ENCODE peak calls at places on chromosome X, in seven cellular contexts. V, D, S, Z, H, A and W are unnamed samples.

GRCh38 chrX:49876750-49877149 is 2.5 kb upstream of the USP27X start:
- DNase-seq in V (no peak), D (no peak), S (no peak), Z (no peak), H (no peak), A (peak; percentile 16), W (peak; percentile 22)

GRCh38 chrX:13658602-13659001 is 5.7 kb downstream of the TCEANC start:
- DNase-seq in V (no peak), D (no peak), S (no peak), Z (no peak), H (peak; percentile 28), A (peak; percentile 51), W (no peak)

GRCh38 chrX:40912166-40912565 is 173.1 kb upstream of the USP9X start:
- DNase-seq in V (no peak), D (no peak), S (no peak), Z (no peak), H (no peak), A (no peak), W (no peak)

GRCh38 chrX:130803537-130803936 is 99.5 kb downstream of the ENOX2 start:
- DNase-seq in V (no peak), D (no peak), S (no peak), Z (no peak), H (no peak), A (no peak), W (no peak)

GRCh38 chrX:17689971-17690409 is 47.3 kb upstream of the SCML1 start:
- DNase-seq in V (no peak), D (peak; percentile 63), S (no peak), Z (peak; percentile 34), H (no peak), A (peak; percentile 49), W (peak; percentile 74)

GRCh38 chrX:39439910-39440733 is 638.9 kb downstream of the MID1IP1 start:
- DNase-seq in V (no peak), D (no peak), S (no peak), Z (no peak), H (no peak), A (no peak), W (no peak)

GRCh38 chrX:69556094-69557011 is 52.2 kb downstream of the NALF2 start:
- DNase-seq in V (no peak), D (no peak), S (no peak), Z (peak; percentile 19), H (no peak), A (peak; percentile 3), W (peak; percentile 18)

GRCh38 chrX:19152762-19153161 is 30.5 kb upstream of the ADGRG2 start:
- DNase-seq in V (no peak), D (no peak), S (no peak), Z (no peak), H (no peak), A (peak; percentile 64), W (no peak)

GRCh38 chrX:154327026-154327820 is 31.6 kb downstream of the TKTL1 start:
- DNase-seq in V (no peak), D (no peak), S (no peak), Z (no peak), H (no peak), A (no peak), W (no peak)

GRCh38 chrX:13646154-13646549 is 6.8 kb upstream of the TCEANC start:
- DNase-seq in V (peak; percentile 47), D (peak; percentile 67), S (peak; percentile 52), Z (peak; percentile 35), H (no peak), A (peak; percentile 53), W (peak; percentile 77)

GRCh38 chrX:55715847-55716246 is 1.7 kb upstream of the RRAGB start:
- DNase-seq in V (no peak), D (no peak), S (no peak), Z (no peak), H (no peak), A (no peak), W (no peak)

GRCh38 chrX:118026631-118027030 is 90.0 kb downstream of the KLHL13 start:
- DNase-seq in V (no peak), D (no peak), S (no peak), Z (no peak), H (no peak), A (no peak), W (no peak)

GRCh38 chrX:150680974-150681373 is 12.2 kb upstream of the MTMR1 start:
- DNase-seq in V (no peak), D (no peak), S (no peak), Z (no peak), H (no peak), A (peak; percentile 37), W (peak; percentile 43)

GRCh38 chrX:50747471-50747900 is 66.5 kb downstream of the SHROOM4 start:
- DNase-seq in V (no peak), D (no peak), S (no peak), Z (no peak), H (no peak), A (peak; percentile 8), W (no peak)

GRCh38 chrX:49951524-49952193 is 29.3 kb downstream of the CLCN5 start:
- DNase-seq in V (no peak), D (no peak), S (no peak), Z (no peak), H (no peak), A (no peak), W (no peak)

GRCh38 chrX:115311139-115311538 is 21.6 kb downstream of the LUZP4 start:
- DNase-seq in V (no peak), D (no peak), S (no peak), Z (no peak), H (no peak), A (no peak), W (no peak)

GRCh38 chrX:154374361-154375155 is at the start of gene FLNA:
- DNase-seq in V (no peak), D (peak; percentile 88), S (no peak), Z (no peak), H (no peak), A (no peak), W (peak; percentile 24)

GRCh38 chrX:137353404-137353803 is 212.5 kb upstream of the ZIC3 start:
- DNase-seq in V (no peak), D (no peak), S (no peak), Z (no peak), H (no peak), A (no peak), W (no peak)

GRCh38 chrX:44735498-44735897 is 108.3 kb upstream of the DUSP21 start:
- DNase-seq in V (no peak), D (no peak), S (no peak), Z (no peak), H (no peak), A (no peak), W (no peak)

GRCh38 chrX:120406638-120407037 is 44.7 kb downstream of the ATP1B4 start:
- DNase-seq in V (no peak), D (no peak), S (no peak), Z (no peak), H (no peak), A (peak; percentile 16), W (no peak)

GRCh38 chrX:106284431-106285025 is 116.4 kb downstream of the PWWP3B start:
- DNase-seq in V (no peak), D (no peak), S (no peak), Z (no peak), H (no peak), A (peak; percentile 40), W (no peak)

GRCh38 chrX:45851434-45851991 is 650.8 kb upstream of the DIPK2B start:
- DNase-seq in V (no peak), D (no peak), S (peak; percentile 62), Z (peak; percentile 18), H (no peak), A (peak; percentile 87), W (peak; percentile 21)

GRCh38 chrX:131725001-131725654 is 181.3 kb downstream of the OR13H1 start:
- DNase-seq in V (no peak), D (no peak), S (no peak), Z (no peak), H (no peak), A (no peak), W (no peak)

GRCh38 chrX:71515039-71515398 is 17.9 kb upstream of the OGT start:
- DNase-seq in V (no peak), D (no peak), S (no peak), Z (no peak), H (no peak), A (no peak), W (no peak)
- H3K27ac ChIP-seq in V (no peak overlapping the region), D (no peak overlapping the region), S (no peak overlapping the region), Z (no peak overlapping the region), H (no peak overlapping the region), A (no peak overlapping the region), W (no peak overlapping the region)

GRCh38 chrX:94662665-94663064 is 988.7 kb downstream of the FAM133A start:
- DNase-seq in V (no peak), D (no peak), S (no peak), Z (no peak), H (no peak), A (no peak), W (no peak)
- TF ChIP-seq CTCF in V (no peak), D (no peak), S (no peak), Z (no peak), H (no peak), A (peak; percentile 31), W (no peak)

GRCh38 chrX:113873056-113873455 is 710.8 kb upstream of the HTR2C start:
- DNase-seq in V (no peak), D (no peak), S (no peak), Z (no peak), H (no peak), A (no peak), W (no peak)
- H3K27ac ChIP-seq in V (no peak overlapping the region), D (no peak overlapping the region), S (no peak overlapping the region), Z (no peak overlapping the region), H (no peak overlapping the region), A (no peak overlapping the region), W (no peak overlapping the region)

GRCh38 chrX:108018659-108019381 is 26.0 kb upstream of the VSIG1 start:
- DNase-seq in V (no peak), D (no peak), S (no peak), Z (no peak), H (no peak), A (peak; percentile 12), W (no peak)
- TF ChIP-seq CTCF in V (no peak), D (no peak), S (no peak), Z (no peak), H (no peak), A (no peak), W (no peak)